ENCODE peak calls at places on chromosomes 7 and 10, in eight cellular contexts. One of them, this sample, is unnamed.

GRCh38 chr10:6203331-6204062 is 765 bp downstream of the PFKFB3 start:
- DNase-seq in left ventricle myocardium inferior: peak; percentile 67
- DNase-seq in CD4-positive, alpha-beta T cell: no peak
- DNase-seq in kidney tubule cell: peak; percentile 75
- DNase-seq in activated gamma-delta T cell treated with Interleukin-2 at 50 U/mL for 16 hours: peak; percentile 60
- DNase-seq in iPS-NIHi11: peak; percentile 90
- DNase-seq in EL: peak; percentile 69
- DNase-seq in mesendoderm: peak; percentile 71
- DNase-seq in this sample: peak; percentile 82

GRCh38 chr10:14583252-14583651 is 191.4 kb downstream of the FAM107B start:
- DNase-seq in left ventricle myocardium inferior: no peak
- DNase-seq in CD4-positive, alpha-beta T cell: peak; percentile 88
- DNase-seq in kidney tubule cell: no peak
- DNase-seq in activated gamma-delta T cell treated with Interleukin-2 at 50 U/mL for 16 hours: peak; percentile 73
- DNase-seq in iPS-NIHi11: no peak
- DNase-seq in EL: no peak
- DNase-seq in mesendoderm: no peak
- DNase-seq in this sample: no peak

GRCh38 chr7:95433129-95433528 is 1.7 kb downstream of the PON2 start:
- DNase-seq in left ventricle myocardium inferior: no peak
- DNase-seq in CD4-positive, alpha-beta T cell: no peak
- DNase-seq in kidney tubule cell: no peak
- DNase-seq in activated gamma-delta T cell treated with Interleukin-2 at 50 U/mL for 16 hours: no peak
- DNase-seq in iPS-NIHi11: no peak
- DNase-seq in EL: no peak
- DNase-seq in mesendoderm: no peak
- DNase-seq in this sample: no peak

GRCh38 chr7:37208528-37208927 is 240.1 kb downstream of the ELMO1 start:
- DNase-seq in left ventricle myocardium inferior: peak; percentile 44
- DNase-seq in CD4-positive, alpha-beta T cell: peak; percentile 19
- DNase-seq in kidney tubule cell: peak; percentile 38
- DNase-seq in activated gamma-delta T cell treated with Interleukin-2 at 50 U/mL for 16 hours: peak; percentile 23
- DNase-seq in iPS-NIHi11: peak; percentile 31
- DNase-seq in EL: peak; percentile 14
- DNase-seq in mesendoderm: peak; percentile 62
- DNase-seq in this sample: peak; percentile 25

GRCh38 chr7:92904292-92905131 is 68.1 kb upstream of the CDK6 start:
- DNase-seq in left ventricle myocardium inferior: no peak
- DNase-seq in CD4-positive, alpha-beta T cell: peak; percentile 58
- DNase-seq in kidney tubule cell: peak; percentile 99
- DNase-seq in activated gamma-delta T cell treated with Interleukin-2 at 50 U/mL for 16 hours: peak; percentile 76
- DNase-seq in iPS-NIHi11: peak; percentile 28
- DNase-seq in EL: peak; percentile 98
- DNase-seq in mesendoderm: peak; percentile 97
- DNase-seq in this sample: peak; percentile 36

GRCh38 chr10:109205929-109206585 is 717.3 kb downstream of the XPNPEP1 start:
- DNase-seq in left ventricle myocardium inferior: no peak
- DNase-seq in CD4-positive, alpha-beta T cell: no peak
- DNase-seq in kidney tubule cell: peak; percentile 96
- DNase-seq in activated gamma-delta T cell treated with Interleukin-2 at 50 U/mL for 16 hours: no peak
- DNase-seq in iPS-NIHi11: no peak
- DNase-seq in EL: peak; percentile 96
- DNase-seq in mesendoderm: peak; percentile 77
- DNase-seq in this sample: no peak

GRCh38 chr10:71085689-71086438 is 126.5 kb upstream of the UNC5B start:
- DNase-seq in left ventricle myocardium inferior: no peak
- DNase-seq in CD4-positive, alpha-beta T cell: no peak
- DNase-seq in kidney tubule cell: no peak
- DNase-seq in activated gamma-delta T cell treated with Interleukin-2 at 50 U/mL for 16 hours: no peak
- DNase-seq in iPS-NIHi11: peak; percentile 74
- DNase-seq in EL: no peak
- DNase-seq in mesendoderm: peak; percentile 46
- DNase-seq in this sample: no peak

GRCh38 chr10:9342865-9343450 is 1288.5 kb downstream of the GATA3 start:
- DNase-seq in left ventricle myocardium inferior: no peak
- DNase-seq in CD4-positive, alpha-beta T cell: no peak
- DNase-seq in kidney tubule cell: peak; percentile 39
- DNase-seq in activated gamma-delta T cell treated with Interleukin-2 at 50 U/mL for 16 hours: no peak
- DNase-seq in iPS-NIHi11: peak; percentile 28
- DNase-seq in EL: peak; percentile 28
- DNase-seq in mesendoderm: peak; percentile 64
- DNase-seq in this sample: no peak

GRCh38 chr7:159126496-159127345 is 17.9 kb downstream of the VIPR2 start:
- DNase-seq in left ventricle myocardium inferior: no peak
- DNase-seq in CD4-positive, alpha-beta T cell: no peak
- DNase-seq in kidney tubule cell: no peak
- DNase-seq in activated gamma-delta T cell treated with Interleukin-2 at 50 U/mL for 16 hours: no peak
- DNase-seq in iPS-NIHi11: no peak
- DNase-seq in EL: no peak
- DNase-seq in mesendoderm: no peak
- DNase-seq in this sample: no peak

GRCh38 chr10:22475857-22476600 is 130.7 kb downstream of the SPAG6 start:
- DNase-seq in left ventricle myocardium inferior: no peak
- DNase-seq in CD4-positive, alpha-beta T cell: no peak
- DNase-seq in kidney tubule cell: no peak
- DNase-seq in activated gamma-delta T cell treated with Interleukin-2 at 50 U/mL for 16 hours: no peak
- DNase-seq in iPS-NIHi11: peak; percentile 65
- DNase-seq in EL: peak; percentile 10
- DNase-seq in mesendoderm: peak; percentile 44
- DNase-seq in this sample: no peak

GRCh38 chr7:25671087-25671486 is 442.8 kb upstream of the NPVF start:
- DNase-seq in left ventricle myocardium inferior: no peak
- DNase-seq in CD4-positive, alpha-beta T cell: no peak
- DNase-seq in kidney tubule cell: peak; percentile 66
- DNase-seq in activated gamma-delta T cell treated with Interleukin-2 at 50 U/mL for 16 hours: no peak
- DNase-seq in iPS-NIHi11: no peak
- DNase-seq in EL: no peak
- DNase-seq in mesendoderm: no peak
- DNase-seq in this sample: no peak

GRCh38 chr7:142445019-142445686 is 187.3 kb upstream of the PRSS58 start:
- DNase-seq in left ventricle myocardium inferior: no peak
- DNase-seq in CD4-positive, alpha-beta T cell: peak; percentile 24
- DNase-seq in kidney tubule cell: no peak
- DNase-seq in activated gamma-delta T cell treated with Interleukin-2 at 50 U/mL for 16 hours: no peak
- DNase-seq in iPS-NIHi11: peak; percentile 69
- DNase-seq in EL: no peak
- DNase-seq in mesendoderm: peak; percentile 79
- DNase-seq in this sample: no peak

GRCh38 chr7:117673839-117674238 is 194.0 kb downstream of the CFTR start:
- DNase-seq in left ventricle myocardium inferior: no peak
- DNase-seq in CD4-positive, alpha-beta T cell: no peak
- DNase-seq in kidney tubule cell: peak; percentile 63
- DNase-seq in activated gamma-delta T cell treated with Interleukin-2 at 50 U/mL for 16 hours: no peak
- DNase-seq in iPS-NIHi11: no peak
- DNase-seq in EL: peak; percentile 9
- DNase-seq in mesendoderm: no peak
- DNase-seq in this sample: no peak

GRCh38 chr10:30510184-30510931 is 76.4 kb downstream of the MAP3K8 start:
- DNase-seq in left ventricle myocardium inferior: no peak
- DNase-seq in CD4-positive, alpha-beta T cell: no peak
- DNase-seq in kidney tubule cell: peak; percentile 71
- DNase-seq in activated gamma-delta T cell treated with Interleukin-2 at 50 U/mL for 16 hours: no peak
- DNase-seq in iPS-NIHi11: no peak
- DNase-seq in EL: peak; percentile 82
- DNase-seq in mesendoderm: no peak
- DNase-seq in this sample: no peak

GRCh38 chr10:86389441-86390193 is 23.0 kb upstream of the GRID1 start:
- DNase-seq in left ventricle myocardium inferior: no peak
- DNase-seq in CD4-positive, alpha-beta T cell: no peak
- DNase-seq in kidney tubule cell: peak; percentile 53
- DNase-seq in activated gamma-delta T cell treated with Interleukin-2 at 50 U/mL for 16 hours: no peak
- DNase-seq in iPS-NIHi11: peak; percentile 93
- DNase-seq in EL: no peak
- DNase-seq in mesendoderm: peak; percentile 95
- DNase-seq in this sample: no peak

GRCh38 chr7:130560972-130561371 is 69.1 kb downstream of the MEST start:
- DNase-seq in left ventricle myocardium inferior: no peak
- DNase-seq in CD4-positive, alpha-beta T cell: no peak
- DNase-seq in kidney tubule cell: peak; percentile 70
- DNase-seq in activated gamma-delta T cell treated with Interleukin-2 at 50 U/mL for 16 hours: no peak
- DNase-seq in iPS-NIHi11: peak; percentile 47
- DNase-seq in EL: peak; percentile 48
- DNase-seq in mesendoderm: peak; percentile 54
- DNase-seq in this sample: peak; percentile 36

GRCh38 chr10:63896992-63897391 is 375.8 kb downstream of the REEP3 start:
- DNase-seq in left ventricle myocardium inferior: no peak
- DNase-seq in CD4-positive, alpha-beta T cell: no peak
- DNase-seq in kidney tubule cell: no peak
- DNase-seq in activated gamma-delta T cell treated with Interleukin-2 at 50 U/mL for 16 hours: no peak
- DNase-seq in iPS-NIHi11: no peak
- DNase-seq in EL: no peak
- DNase-seq in mesendoderm: no peak
- DNase-seq in this sample: no peak

GRCh38 chr7:127943541-127944521 is 87.4 kb downstream of the LRRC4 start:
- DNase-seq in left ventricle myocardium inferior: no peak
- DNase-seq in CD4-positive, alpha-beta T cell: no peak
- DNase-seq in kidney tubule cell: no peak
- DNase-seq in activated gamma-delta T cell treated with Interleukin-2 at 50 U/mL for 16 hours: no peak
- DNase-seq in iPS-NIHi11: no peak
- DNase-seq in EL: no peak
- DNase-seq in mesendoderm: no peak
- DNase-seq in this sample: no peak

GRCh38 chr7:148535227-148535626 is 55.3 kb upstream of the C7orf33 start:
- DNase-seq in left ventricle myocardium inferior: no peak
- DNase-seq in CD4-positive, alpha-beta T cell: no peak
- DNase-seq in kidney tubule cell: no peak
- DNase-seq in activated gamma-delta T cell treated with Interleukin-2 at 50 U/mL for 16 hours: no peak
- DNase-seq in iPS-NIHi11: no peak
- DNase-seq in EL: no peak
- DNase-seq in mesendoderm: no peak
- DNase-seq in this sample: no peak

This sample was measured in GM19239.